ENCODE peak calls at places on chromosomes 11 and 22, in ten cellular contexts. K is T-cell, S is fibroblast of the conjunctiva, M is heart left ventricle, N is spleen, V is NCI-H2029, D is AG09309, U is EH, P is substantia nigra, F is nephron progenitor cell. J is an unnamed sample.

GRCh38 chr11:95011376-95011775 is 13.7 kb upstream of the KDM4E start:
- DNase-seq in K (no peak), S (no peak), M (no peak), N (no peak), V (no peak), D (no peak), U (no peak), P (no peak), F (no peak), J (no peak)

GRCh38 chr11:66080055-66080817 is 10.2 kb downstream of the PACS1 start:
- DNase-seq in K (peak; percentile 37), S (peak; percentile 53), M (no peak), N (no peak), V (no peak), D (peak; percentile 67), U (peak; percentile 90), P (no peak), F (no peak), J (peak; percentile 58)

GRCh38 chr22:30274061-30274812 is 7.6 kb upstream of the OSM start:
- DNase-seq in K (no peak), S (no peak), M (no peak), N (no peak), V (no peak), D (no peak), U (no peak), P (no peak), F (no peak), J (no peak)

GRCh38 chr11:72280726-72281315 is 36.8 kb upstream of the PHOX2A start:
- DNase-seq in K (no peak), S (no peak), M (no peak), N (no peak), V (no peak), D (no peak), U (no peak), P (no peak), F (no peak), J (no peak)

GRCh38 chr11:44286911-44287310 is 23.0 kb downstream of the ALX4 start:
- DNase-seq in K (no peak), S (no peak), M (no peak), N (no peak), V (no peak), D (no peak), U (no peak), P (no peak), F (no peak), J (no peak)

GRCh38 chr22:17893900-17894299 is 119.6 kb upstream of the BID start:
- DNase-seq in K (no peak), S (no peak), M (no peak), N (no peak), V (no peak), D (no peak), U (no peak), P (no peak), F (no peak), J (no peak)

GRCh38 chr11:43130616-43131015 is 181.2 kb upstream of the API5 start:
- DNase-seq in K (no peak), S (no peak), M (no peak), N (no peak), V (peak; percentile 5), D (no peak), U (no peak), P (no peak), F (peak; percentile 30), J (no peak)

GRCh38 chr22:25645266-25645665 is 80.8 kb downstream of the GRK3 start:
- DNase-seq in K (no peak), S (no peak), M (no peak), N (no peak), V (no peak), D (no peak), U (peak; percentile 22), P (no peak), F (no peak), J (no peak)

GRCh38 chr22:32396746-32397145 is 15.3 kb downstream of the RTCB start:
- DNase-seq in K (no peak), S (peak; percentile 24), M (no peak), N (no peak), V (no peak), D (no peak), U (peak; percentile 11), P (no peak), F (no peak), J (no peak)

GRCh38 chr11:26741036-26741435 is 19.2 kb upstream of the SLC5A12 start:
- DNase-seq in K (no peak), S (peak; percentile 82), M (no peak), N (no peak), V (no peak), D (peak; percentile 39), U (peak; percentile 63), P (no peak), F (no peak), J (no peak)

GRCh38 chr11:48101958-48102357 is 114.7 kb upstream of the OR4B1 start:
- DNase-seq in K (no peak), S (no peak), M (no peak), N (no peak), V (no peak), D (no peak), U (no peak), P (no peak), F (no peak), J (peak; percentile 43)

GRCh38 chr22:48957987-48958321 is 869.7 kb downstream of the BRD1 start:
- DNase-seq in K (no peak), S (no peak), M (no peak), N (peak; percentile 64), V (no peak), D (no peak), U (no peak), P (no peak), F (no peak), J (no peak)

GRCh38 chr11:14022821-14023220 is 60.3 kb downstream of the SPON1 start:
- DNase-seq in K (no peak), S (no peak), M (no peak), N (no peak), V (no peak), D (no peak), U (no peak), P (no peak), F (no peak), J (no peak)

GRCh38 chr11:122779047-122779629 is 59.2 kb upstream of the CRTAM start:
- DNase-seq in K (no peak), S (no peak), M (no peak), N (no peak), V (no peak), D (no peak), U (no peak), P (no peak), F (no peak), J (no peak)

GRCh38 chr11:19919050-19919561 is 206.5 kb downstream of the NAV2 start:
- DNase-seq in K (no peak), S (peak; percentile 94), M (peak; percentile 24), N (no peak), V (peak; percentile 95), D (peak; percentile 96), U (peak; percentile 99), P (no peak), F (no peak), J (peak; percentile 50)

GRCh38 chr11:70220136-70220535 is 17.0 kb downstream of the FADD start:
- DNase-seq in K (no peak), S (no peak), M (no peak), N (no peak), V (no peak), D (no peak), U (no peak), P (no peak), F (no peak), J (no peak)

GRCh38 chr11:122584670-122585069 is 70.9 kb upstream of the UBASH3B start:
- DNase-seq in K (no peak), S (no peak), M (no peak), N (no peak), V (no peak), D (no peak), U (peak; percentile 43), P (no peak), F (no peak), J (no peak)

GRCh38 chr11:127054153-127054552 is 53.6 kb upstream of the KIRREL3 start:
- DNase-seq in K (no peak), S (no peak), M (no peak), N (no peak), V (no peak), D (no peak), U (no peak), P (no peak), F (no peak), J (no peak)